ENCODE peak calls at places on chromosomes 5 and 9, in ten cellular contexts. F is sigmoid colon, P is GM12878, G is endothelial cell of umbilical vein, B is suprapubic skin, O is spleen, D is HL-60, J is GM23338, T is breast epithelium, M is HCT116. N is an unnamed sample.

GRCh38 chr9:99377790-99378775 is 156.0 kb downstream of the SEC61B start:
- DNase-seq in F (no peak), P (no peak), G (no peak), B (no peak), O (no peak), D (no peak), J (peak; percentile 28), T (no peak), M (no peak), N (no peak)

GRCh38 chr5:912356-913091 is 19.8 kb downstream of the TRIP13 start:
- DNase-seq in F (no peak), P (no peak), G (peak; percentile 51), B (no peak), O (no peak), D (peak; percentile 31), J (peak; percentile 38), T (peak; percentile 32), M (peak; percentile 98), N (no peak)

GRCh38 chr9:95938724-95939123 is 63.2 kb downstream of the ERCC6L2 start:
- DNase-seq in F (no peak), P (no peak), G (no peak), B (no peak), O (no peak), D (no peak), J (no peak), T (no peak), M (no peak), N (no peak)

GRCh38 chr9:89177401-89178161 is 1.0 kb downstream of the SHC3 start:
- DNase-seq in F (no peak), P (no peak), G (no peak), B (no peak), O (no peak), D (no peak), J (peak; percentile 67), T (no peak), M (no peak), N (peak; percentile 70)

GRCh38 chr5:142181096-142181495 is 72.5 kb downstream of the NDFIP1 start:
- DNase-seq in F (peak; percentile 48), P (no peak), G (no peak), B (no peak), O (peak; percentile 36), D (no peak), J (peak; percentile 4), T (no peak), M (no peak), N (no peak)

GRCh38 chr9:33877727-33878489 is 60.9 kb downstream of the UBE2R2 start:
- DNase-seq in F (no peak), P (no peak), G (no peak), B (no peak), O (no peak), D (no peak), J (no peak), T (no peak), M (no peak), N (no peak)

GRCh38 chr5:107431998-107432397 is 238.7 kb downstream of the EFNA5 start:
- DNase-seq in F (no peak), P (no peak), G (peak; percentile 91), B (no peak), O (no peak), D (no peak), J (no peak), T (no peak), M (no peak), N (no peak)

GRCh38 chr9:5447337-5447736 is 3.0 kb upstream of the CD274 start:
- DNase-seq in F (no peak), P (no peak), G (no peak), B (no peak), O (no peak), D (no peak), J (no peak), T (no peak), M (no peak), N (no peak)

GRCh38 chr9:91073811-91074771 is 272.5 kb downstream of the SYK start:
- DNase-seq in F (no peak), P (no peak), G (no peak), B (no peak), O (no peak), D (no peak), J (no peak), T (no peak), M (no peak), N (no peak)

GRCh38 chr5:7377761-7378160 is 18.2 kb upstream of the ADCY2 start:
- DNase-seq in F (no peak), P (no peak), G (no peak), B (no peak), O (no peak), D (no peak), J (no peak), T (no peak), M (no peak), N (no peak)

GRCh38 chr5:30099634-30100033 is 1093.9 kb upstream of the CDH6 start:
- DNase-seq in F (no peak), P (no peak), G (no peak), B (no peak), O (no peak), D (no peak), J (peak; percentile 62), T (no peak), M (no peak), N (no peak)

GRCh38 chr5:176719113-176719814 is 72.0 kb downstream of the TSPAN17 start:
- DNase-seq in F (no peak), P (no peak), G (no peak), B (no peak), O (no peak), D (no peak), J (no peak), T (no peak), M (no peak), N (no peak)

GRCh38 chr5:176714067-176714466 is 66.8 kb downstream of the TSPAN17 start:
- DNase-seq in F (no peak), P (no peak), G (no peak), B (no peak), O (no peak), D (no peak), J (no peak), T (no peak), M (no peak), N (no peak)

GRCh38 chr5:176713409-176713808 is 66.1 kb downstream of the TSPAN17 start:
- DNase-seq in F (no peak), P (no peak), G (no peak), B (no peak), O (no peak), D (no peak), J (no peak), T (no peak), M (no peak), N (no peak)

GRCh38 chr5:176712546-176713297 is 65.4 kb downstream of the TSPAN17 start:
- DNase-seq in F (no peak), P (no peak), G (no peak), B (no peak), O (no peak), D (no peak), J (no peak), T (no peak), M (no peak), N (no peak)

DNA sequence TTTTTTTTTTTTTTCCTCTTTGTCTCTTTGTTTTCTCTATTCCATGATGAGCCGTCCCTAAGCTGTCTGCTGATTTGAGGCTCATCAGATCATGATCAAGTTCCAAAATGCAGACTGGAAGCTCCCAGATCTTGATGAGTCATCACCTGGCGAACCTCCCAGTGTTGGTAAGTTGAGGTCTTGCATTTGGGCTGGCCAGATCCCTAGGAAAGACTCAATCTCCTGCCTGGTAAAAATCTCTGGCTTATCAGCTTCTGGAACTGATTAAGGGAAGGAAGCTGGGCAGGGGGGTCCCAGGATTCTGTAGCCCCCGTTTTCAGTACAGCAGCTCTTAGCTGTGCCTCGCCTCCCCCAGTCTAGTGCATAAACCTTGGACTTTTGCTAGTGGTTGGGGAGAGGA is 69.0 kb downstream of the TSPAN17 start:
- DNase-seq in F (no peak), P (no peak), G (no peak), B (no peak), O (no peak), D (no peak), J (no peak), T (no peak), M (peak; percentile 15), N (peak; percentile 66)
- TF ChIP-seq POLR2AphosphoS5 in F (no peak), P (no peak), G (no peak), B (no peak), O (no peak), D (no peak), J (no peak), T (no peak), M (no peak), N (peak; percentile 19)

GRCh38 chr9:137590469-137591383 is at the start of gene ZMYND19:
- DNase-seq in F (peak; percentile 94), P (peak; percentile 15), G (peak; percentile 87), B (peak; percentile 88), O (peak; percentile 95), D (peak; percentile 77), J (peak; percentile 93), T (peak; percentile 84), M (peak; percentile 62), N (peak; percentile 100)
- TF ChIP-seq POLR2AphosphoS5 in F (no peak), P (no peak), G (peak; percentile 47), B (no peak), O (peak; percentile 75), D (peak; percentile 31), J (peak; percentile 67), T (no peak), M (peak; percentile 53), N (peak; percentile 40)

DNA sequence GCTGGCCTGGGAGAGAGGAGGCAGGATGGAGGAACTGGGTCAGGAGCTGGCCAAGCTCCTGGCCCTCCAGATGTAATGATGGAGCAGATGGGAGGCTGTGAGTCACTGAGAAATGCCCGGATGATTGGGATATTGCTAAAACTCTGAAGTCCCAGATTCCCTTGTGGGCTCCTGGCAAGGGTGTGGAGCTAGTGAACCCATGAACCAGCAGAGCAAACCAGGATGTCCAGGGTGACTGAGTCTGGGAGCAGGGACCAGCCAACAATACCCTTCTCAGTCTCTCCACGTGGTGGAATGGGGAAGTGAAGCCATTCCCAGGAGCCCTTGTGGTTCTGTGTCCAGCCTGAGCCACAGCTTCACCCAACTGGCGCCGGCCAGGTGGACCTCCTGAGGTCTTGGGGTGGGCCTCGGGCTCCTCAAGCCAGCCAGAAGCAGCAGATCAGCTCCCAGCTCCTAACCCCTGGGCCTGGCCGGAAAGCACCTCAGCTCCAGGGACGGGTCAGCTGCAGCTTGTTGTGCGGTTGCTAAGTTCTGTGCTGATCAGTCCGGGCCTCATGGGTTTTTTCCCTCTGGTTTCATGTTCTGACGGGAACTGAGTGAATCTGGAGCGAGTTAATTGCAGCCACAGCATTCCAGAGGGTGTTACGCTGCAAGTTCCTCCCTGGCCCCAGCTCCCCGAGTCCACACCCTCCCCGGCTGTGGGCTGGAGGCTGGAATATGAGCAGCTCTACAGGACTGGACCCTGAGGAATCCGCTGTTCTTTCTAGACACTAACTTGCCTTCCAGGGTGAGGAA is 37.6 kb downstream of the DUSP1 start:
- DNase-seq in F (peak; percentile 96), P (no peak), G (peak; percentile 62), B (peak; percentile 96), O (no peak), D (no peak), J (peak; percentile 34), T (peak; percentile 93), M (no peak), N (no peak)
- TF ChIP-seq POLR2AphosphoS5 in F (peak; percentile 58), P (no peak), G (no peak), B (peak; percentile 14), O (peak; percentile 40), D (no peak), J (no peak), T (peak; percentile 40), M (no peak), N (no peak)

DNA sequence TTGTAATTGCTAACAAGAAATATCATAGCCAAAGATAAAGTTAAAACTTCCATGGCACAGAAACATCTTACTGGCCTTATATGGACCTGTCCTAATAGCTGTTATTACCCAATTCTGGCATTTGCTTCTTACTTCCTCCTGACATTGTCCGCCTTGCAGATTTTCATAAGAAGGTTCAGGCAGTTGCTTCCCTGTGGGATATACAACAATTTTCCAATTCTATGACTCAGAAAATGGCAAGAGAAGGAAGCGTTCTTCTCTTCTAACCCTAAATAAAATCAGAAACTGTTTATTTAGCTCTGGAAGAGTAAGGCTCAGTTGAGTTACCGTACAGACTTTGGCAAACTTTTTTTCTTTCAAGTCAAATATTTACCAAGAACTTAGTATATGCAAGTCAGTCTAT is 1.7 kb downstream of the PRKAA1 start:
- DNase-seq in F (no peak), P (no peak), G (peak; percentile 52), B (no peak), O (no peak), D (peak; percentile 91), J (no peak), T (no peak), M (no peak), N (no peak)
- TF ChIP-seq POLR2AphosphoS5 in F (peak; percentile 41), P (no peak), G (no peak), B (no peak), O (no peak), D (no peak), J (no peak), T (no peak), M (no peak), N (no peak)

N was measured in SK-N-SH.